ENCODE peak calls at places on chromosomes 3 and 15, in seven cellular contexts. U is HCT116, L is endothelial cell of umbilical vein, H is HepG2, F is GM12878, W is K562, B is H1. C is an unnamed sample.

GRCh38 chr15:57477736-57478522 is 101.6 kb downstream of the CGNL1 start:
- DNase-seq in U (no peak), L (no peak), H (peak; percentile 97), F (peak; percentile 45), W (no peak), B (no peak), C (no peak)

GRCh38 chr3:143216709-143217182 is 97.2 kb downstream of the CHST2 start:
- DNase-seq in U (no peak), L (no peak), H (no peak), F (no peak), W (no peak), B (no peak), C (no peak)

GRCh38 chr3:71972031-71972430 is 187.1 kb upstream of the PROK2 start:
- DNase-seq in U (no peak), L (no peak), H (no peak), F (no peak), W (no peak), B (no peak), C (no peak)

GRCh38 chr3:67937498-67938118 is 283.2 kb upstream of the SUCLG2 start:
- DNase-seq in U (no peak), L (no peak), H (no peak), F (no peak), W (no peak), B (no peak), C (no peak)

GRCh38 chr3:61371123-61371522 is 119.9 kb upstream of the FHIT start:
- DNase-seq in U (peak; percentile 35), L (peak; percentile 32), H (peak; percentile 10), F (no peak), W (peak; percentile 25), B (no peak), C (no peak)

GRCh38 chr3:123310186-123310585 is 108.4 kb downstream of the SEC22A start:
- DNase-seq in U (no peak), L (no peak), H (no peak), F (no peak), W (no peak), B (no peak), C (no peak)

GRCh38 chr3:69004183-69004582 is 9.3 kb downstream of the EOGT start:
- DNase-seq in U (no peak), L (no peak), H (no peak), F (no peak), W (no peak), B (no peak), C (no peak)

GRCh38 chr3:106824856-106825255 is 552.4 kb upstream of the CCDC54 start:
- DNase-seq in U (peak; percentile 12), L (peak; percentile 42), H (peak; percentile 3), F (no peak), W (no peak), B (no peak), C (no peak)

GRCh38 chr15:39833515-39833981 is 50.9 kb upstream of the FSIP1 start:
- DNase-seq in U (no peak), L (no peak), H (no peak), F (no peak), W (no peak), B (no peak), C (peak; percentile 92)

GRCh38 chr3:30440880-30441279 is 165.5 kb upstream of the TGFBR2 start:
- DNase-seq in U (no peak), L (no peak), H (no peak), F (no peak), W (no peak), B (no peak), C (no peak)

GRCh38 chr3:186909078-186909853 is 21.1 kb upstream of the ST6GAL1 start:
- DNase-seq in U (no peak), L (no peak), H (peak; percentile 37), F (no peak), W (peak; percentile 38), B (no peak), C (no peak)

GRCh38 chr3:122923611-122924010 is 104.0 kb downstream of the SEMA5B start:
- DNase-seq in U (no peak), L (no peak), H (no peak), F (no peak), W (no peak), B (no peak), C (no peak)

GRCh38 chr3:131619821-131620220 is 117.0 kb upstream of the MRPL3 start:
- DNase-seq in U (no peak), L (no peak), H (no peak), F (no peak), W (no peak), B (no peak), C (no peak)

GRCh38 chr3:71998995-71999673 is 214.2 kb upstream of the PROK2 start:
- DNase-seq in U (no peak), L (no peak), H (no peak), F (no peak), W (no peak), B (no peak), C (no peak)

GRCh38 chr3:187736418-187736871 is 8.8 kb downstream of the BCL6 start:
- DNase-seq in U (no peak), L (peak; percentile 17), H (no peak), F (no peak), W (no peak), B (no peak), C (no peak)

GRCh38 chr3:115788921-115789470 is 165.7 kb downstream of the GAP43 start:
- DNase-seq in U (peak; percentile 57), L (no peak), H (peak; percentile 48), F (no peak), W (no peak), B (no peak), C (no peak)

GRCh38 chr3:197381371-197381770 is 83.0 kb upstream of the DLG1 start:
- DNase-seq in U (no peak), L (no peak), H (no peak), F (no peak), W (no peak), B (no peak), C (no peak)

DNA sequence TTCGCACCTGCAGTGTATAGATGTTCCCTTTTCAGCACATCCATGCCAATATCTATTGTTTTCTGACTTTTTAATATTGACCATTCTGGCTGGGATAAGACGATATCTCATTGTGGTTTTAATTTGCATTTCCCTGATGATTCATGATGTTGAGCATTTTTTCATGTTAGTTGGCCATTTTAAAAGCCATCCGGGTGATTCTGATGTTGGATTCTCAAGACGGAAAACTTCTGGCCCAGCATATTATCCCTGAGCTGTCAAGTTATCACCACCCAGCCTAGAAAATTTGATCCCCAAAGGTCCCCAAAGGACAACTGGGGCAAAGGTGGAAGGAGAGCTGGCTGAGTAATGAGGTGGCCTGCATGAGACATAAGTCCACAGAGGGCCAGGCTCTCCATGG is 69.0 kb downstream of the ISG20 start:
- DNase-seq in U (no peak), L (no peak), H (no peak), F (no peak), W (no peak), B (no peak), C (no peak)
- H3K9ac ChIP-seq in U (no peak overlapping the region), L (no peak overlapping the region), H (no peak overlapping the region), F (no peak overlapping the region), W (no peak overlapping the region), B (no peak overlapping the region), C (no peak overlapping the region)

GRCh38 chr3:128337305-128337704 is 129.4 kb downstream of the DNAJB8 start:
- DNase-seq in U (no peak), L (no peak), H (no peak), F (no peak), W (no peak), B (no peak), C (no peak)

GRCh38 chr3:128336337-128337156 is 130.1 kb downstream of the DNAJB8 start:
- DNase-seq in U (no peak), L (no peak), H (no peak), F (no peak), W (no peak), B (no peak), C (no peak)

GRCh38 chr3:128334766-128335165 is 131.9 kb downstream of the DNAJB8 start:
- DNase-seq in U (no peak), L (no peak), H (no peak), F (no peak), W (no peak), B (no peak), C (no peak)

GRCh38 chr3:128334086-128334650 is 132.5 kb downstream of the DNAJB8 start:
- DNase-seq in U (no peak), L (no peak), H (no peak), F (no peak), W (no peak), B (no peak), C (no peak)

GRCh38 chr3:128335621-128336296 is 130.9 kb downstream of the DNAJB8 start:
- DNase-seq in U (no peak), L (no peak), H (no peak), F (no peak), W (no peak), B (no peak), C (no peak)
- TF ChIP-seq POLR2AphosphoS5 in U (no peak), L (no peak), H (no peak), F (no peak), W (no peak), B (no peak), C (no peak)

GRCh38 chr15:36880226-36880912 is 220.0 kb downstream of the MEIS2 start:
- DNase-seq in U (no peak), L (no peak), H (no peak), F (no peak), W (no peak), B (no peak), C (no peak)
- TF ChIP-seq EZH2 in U (no peak), L (peak; percentile 88), H (no peak), F (no peak), W (no peak), B (peak; percentile 87), C (no peak)

GRCh38 chr3:53157974-53158580 is 2.9 kb upstream of the PRKCD start:
- DNase-seq in U (no peak), L (no peak), H (no peak), F (no peak), W (no peak), B (no peak), C (no peak)
- H3K9ac ChIP-seq in U (no peak overlapping the region), L (no peak overlapping the region), H (no peak overlapping the region), F (no peak overlapping the region), W (no peak overlapping the region), B (no peak overlapping the region), C (no peak overlapping the region)

DNA sequence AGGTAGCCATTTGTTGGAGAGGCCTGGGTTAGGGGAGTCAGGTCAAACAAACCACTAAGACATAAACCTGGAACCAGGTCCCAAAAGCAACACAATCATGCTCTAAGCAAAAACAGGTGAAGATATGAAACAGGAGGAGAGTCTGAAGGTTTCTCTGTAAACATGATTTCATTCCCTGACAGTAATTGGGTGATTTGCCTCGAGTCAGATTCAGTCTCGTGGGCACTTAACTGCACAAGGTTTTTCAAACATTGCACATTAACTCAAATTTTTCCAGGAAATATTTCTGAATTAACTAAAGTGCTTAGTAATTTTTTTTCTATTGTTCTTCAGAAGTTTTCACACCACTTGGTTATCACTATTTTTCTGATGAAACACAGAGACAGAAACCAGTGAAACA is 27.8 kb downstream of the RORA start:
- DNase-seq in U (no peak), L (no peak), H (no peak), F (no peak), W (no peak), B (no peak), C (no peak)
- TF ChIP-seq POLR2AphosphoS5 in U (no peak), L (no peak), H (no peak), F (no peak), W (no peak), B (no peak), C (no peak)

GRCh38 chr3:50374363-50375108 is 15.2 kb upstream of the TMEM115 start:
- DNase-seq in U (no peak), L (no peak), H (no peak), F (no peak), W (no peak), B (no peak), C (no peak)
- TF ChIP-seq EZH2 in U (no peak), L (no peak), H (no peak), F (no peak), W (no peak), B (no peak), C (no peak)

C was measured in SK-N-MC.